ENCODE peak calls at places on chromosome 4, in four cellular contexts. G, L, X and P are unnamed samples.
A peak's percentile ranks its signal among the peaks of the same experiment; 100 is the strongest.

GRCh38 chr4:156109943-156110925 is 156.6 kb upstream of the CTSO start:
- DNase-seq in L (no peak), G (no peak), X (peak; percentile 1), P (peak; percentile 54)

GRCh38 chr4:47597696-47598095 is 112.6 kb downstream of the ATP10D start:
- DNase-seq in X (no peak), L (no peak), G (no peak), P (no peak)

GRCh38 chr4:147511005-147511660 is 30.2 kb downstream of the EDNRA start:
- DNase-seq in G (no peak), X (no peak), L (peak; percentile 16), P (no peak)

GRCh38 chr4:19278665-19279064 is 973.0 kb upstream of the SLIT2 start:
- DNase-seq in X (no peak), L (no peak), G (no peak), P (no peak)

GRCh38 chr4:108377021-108377420 is 208.3 kb upstream of the LEF1 start:
- DNase-seq in L (no peak), X (no peak), G (no peak), P (no peak)

GRCh38 chr4:15657366-15657765 is 2.2 kb upstream of the FBXL5 start:
- DNase-seq in X (no peak), L (no peak), G (no peak), P (no peak)

GRCh38 chr4:145681518-145681917 is 1.6 kb downstream of the C4orf51 start:
- DNase-seq in L (no peak), X (no peak), G (no peak), P (no peak)

GRCh38 chr4:124262211-124263179 is 450.0 kb downstream of the ANKRD50 start:
- DNase-seq in G (peak; percentile 11), X (peak; percentile 77), L (peak; percentile 49), P (no peak)

GRCh38 chr4:157048248-157048647 is 27.7 kb upstream of the GLRB start:
- DNase-seq in L (no peak), X (no peak), G (no peak), P (no peak)

GRCh38 chr4:167248271-167248670 is 14.0 kb upstream of the SPOCK3 start:
- DNase-seq in X (no peak), L (no peak), G (no peak), P (no peak)

GRCh38 chr4:105022811-105023667 is 123.6 kb upstream of the TET2 start:
- DNase-seq in G (no peak), L (no peak), X (peak; percentile 37), P (no peak)

GRCh38 chr4:116547632-116548031 is 537.7 kb downstream of the TRAM1L1 start:
- DNase-seq in G (no peak), X (no peak), L (no peak), P (no peak)

GRCh38 chr4:121951570-121952110 is at the start of gene TRPC3:
- DNase-seq in L (peak; percentile 69), X (peak; percentile 28), G (no peak), P (no peak)

GRCh38 chr4:124711469-124712416 is 789 bp downstream of the ANKRD50 start:
- DNase-seq in G (no peak), L (peak; percentile 88), X (peak; percentile 77), P (peak; percentile 29)

GRCh38 chr4:77418333-77418732 is 187.3 kb upstream of the CXCL13 start:
- DNase-seq in X (no peak), L (peak; percentile 8), G (no peak), P (no peak)

GRCh38 chr4:51942108-51942832 is 77.9 kb downstream of the LRRC66 start:
- DNase-seq in L (no peak), G (no peak), X (no peak), P (no peak)

GRCh38 chr4:173240696-173241095 is 72.1 kb downstream of the GALNT7 start:
- DNase-seq in X (no peak), L (no peak), G (no peak), P (no peak)

GRCh38 chr4:173242466-173243250 is 74.0 kb downstream of the GALNT7 start:
- DNase-seq in X (no peak), G (no peak), L (no peak), P (no peak)

GRCh38 chr4:173243917-173244658 is 75.5 kb downstream of the GALNT7 start:
- DNase-seq in G (no peak), X (no peak), L (no peak), P (no peak)

GRCh38 chr4:173246719-173247118 is 78.1 kb downstream of the GALNT7 start:
- DNase-seq in X (no peak), L (no peak), G (no peak), P (no peak)

GRCh38 chr4:173243321-173243720 is 74.7 kb downstream of the GALNT7 start:
- DNase-seq in G (no peak), L (no peak), X (no peak), P (no peak)
- TF ChIP-seq JUND in G (no peak), L (peak; percentile 74), X (no peak), P (no peak)

GRCh38 chr4:141802324-141802723 is 165.9 kb downstream of the IL15 start:
- DNase-seq in G (no peak), L (no peak), X (no peak), P (no peak)
- TF ChIP-seq JUND in G (no peak), L (peak; percentile 20), X (no peak), P (no peak)

GRCh38 chr4:187128971-187129370 is 405.3 kb upstream of the FAT1 start:
- DNase-seq in L (no peak), G (no peak), X (no peak), P (no peak)

GRCh38 chr4:187124311-187124710 is 400.7 kb upstream of the FAT1 start:
- DNase-seq in X (no peak), L (peak; percentile 36), G (no peak), P (no peak)

GRCh38 chr4:187128226-187128625 is 404.6 kb upstream of the FAT1 start:
- DNase-seq in X (no peak), G (no peak), L (no peak), P (no peak)

GRCh38 chr4:187127456-187127855 is 403.8 kb upstream of the FAT1 start:
- DNase-seq in X (no peak), G (no peak), L (no peak), P (no peak)

DNA sequence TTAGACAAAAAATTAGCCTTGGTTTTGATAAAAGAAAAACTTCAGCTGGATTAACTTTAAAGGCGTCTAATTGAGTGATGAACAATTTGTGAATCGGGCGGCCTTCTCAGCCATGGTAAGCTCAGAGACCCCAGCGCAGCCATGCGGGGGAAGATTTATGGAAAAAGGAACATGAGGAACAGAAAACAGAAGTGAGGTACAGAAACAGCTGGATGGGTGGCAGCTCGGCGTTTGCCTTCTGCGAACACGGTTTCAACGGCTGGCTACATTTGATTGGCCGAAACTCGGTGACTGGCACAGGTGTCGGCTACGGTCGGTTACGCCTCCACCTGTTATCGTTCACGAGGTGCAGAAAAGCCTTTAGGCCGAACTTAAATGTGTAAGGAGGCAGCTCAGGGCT is 401.4 kb upstream of the FAT1 start:
- DNase-seq in L (no peak), X (no peak), G (no peak), P (no peak)
- TF ChIP-seq JUND in L (no peak), X (no peak), G (no peak), P (no peak)

GRCh38 chr4:8725071-8725841 is 132.7 kb downstream of the CPZ start:
- DNase-seq in L (peak; percentile 89), G (no peak), X (no peak), P (no peak)
- TF ChIP-seq JUND in L (no peak), G (no peak), X (no peak), P (no peak)

GRCh38 chr4:3729885-3730226 is 36.3 kb upstream of the ADRA2C start:
- DNase-seq in G (no peak), L (no peak), X (no peak), P (no peak)

GRCh38 chr4:3727847-3728469 is 38.2 kb upstream of the ADRA2C start:
- DNase-seq in G (no peak), X (no peak), L (no peak), P (no peak)

GRCh38 chr4:3730422-3730821 is 35.8 kb upstream of the ADRA2C start:
- DNase-seq in X (no peak), G (no peak), L (no peak), P (no peak)

GRCh38 chr4:3732076-3733028 is 33.8 kb upstream of the ADRA2C start:
- DNase-seq in X (no peak), G (no peak), L (peak; percentile 56), P (no peak)

DNA sequence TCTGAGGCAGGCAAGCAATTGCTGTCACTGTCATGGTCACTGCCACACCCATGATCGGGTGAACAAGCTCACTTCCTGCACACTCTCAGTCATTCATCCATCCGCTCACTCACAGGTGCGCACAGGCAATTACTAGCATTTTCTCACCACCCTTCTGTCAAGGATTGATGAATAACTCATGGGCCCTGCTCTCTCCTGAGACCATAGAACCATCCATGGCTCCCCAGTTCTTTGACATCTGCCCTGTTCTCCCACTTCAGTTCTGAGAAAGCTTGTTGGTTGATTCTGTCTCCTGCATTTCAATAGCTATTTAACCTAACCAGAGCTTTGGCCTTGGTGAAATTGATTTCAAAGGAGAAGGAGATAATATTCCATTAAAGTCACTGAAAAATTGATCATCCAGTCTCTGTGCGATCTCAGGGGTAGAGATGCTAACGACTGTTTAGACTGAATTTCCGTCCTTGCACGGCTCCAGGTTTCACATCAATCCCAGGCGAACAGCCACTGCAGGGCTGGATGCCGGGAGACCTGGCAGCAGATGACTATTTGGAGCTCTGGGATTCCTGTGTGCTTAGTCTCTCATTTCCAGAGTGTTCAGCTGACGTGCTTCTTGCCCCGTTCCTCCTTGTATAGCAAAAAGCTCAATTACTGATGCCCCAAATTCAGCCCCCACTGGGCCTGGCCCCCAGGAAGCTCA is 36.8 kb upstream of the ADRA2C start:
- DNase-seq in L (no peak), G (no peak), X (no peak), P (no peak)
- TF ChIP-seq JUND in L (no peak), G (no peak), X (no peak), P (no peak)

GRCh38 chr4:118989098-118990080 is 100.7 kb downstream of the SYNPO2 start:
- DNase-seq in X (no peak), G (no peak), L (no peak), P (no peak)
- TF ChIP-seq JUND in X (no peak), G (no peak), L (peak; percentile 79), P (no peak)